ENCODE peak calls at places on chromosomes 4 and X, in ten cellular contexts. R, W, D, F, Y, T, I, E, A and S are unnamed samples.

GRCh38 chr4:17562157-17562556 is 14.8 kb upstream of the LAP3 start:
- DNase-seq in R (no peak), W (peak; percentile 41), D (no peak), F (no peak), Y (no peak), T (no peak), I (no peak), E (peak; percentile 36), A (no peak), S (peak; percentile 15)

GRCh38 chr4:33171873-33172550 is 2451.8 kb downstream of the PCDH7 start:
- DNase-seq in R (no peak), W (no peak), D (no peak), F (no peak), Y (no peak), T (no peak), I (no peak), E (no peak), A (no peak), S (no peak)

GRCh38 chrX:12979630-12980015 is 4.7 kb downstream of the TMSB4X start:
- DNase-seq in R (no peak), W (no peak), D (no peak), F (no peak), Y (no peak), T (peak; percentile 30), I (no peak), E (no peak), A (no peak), S (no peak)

GRCh38 chr4:173076903-173077629 is 91.5 kb upstream of the GALNT7 start:
- DNase-seq in R (peak; percentile 49), W (peak; percentile 6), D (peak; percentile 46), F (no peak), Y (no peak), T (peak; percentile 12), I (no peak), E (no peak), A (peak; percentile 38), S (peak; percentile 6)

GRCh38 chrX:649166-649565 is 18.6 kb downstream of the SHOX start:
- DNase-seq in R (no peak), W (no peak), D (no peak), F (no peak), Y (no peak), T (no peak), I (no peak), E (no peak), A (no peak), S (no peak)

GRCh38 chr4:3270141-3270611 is 21.2 kb downstream of the MSANTD1 start:
- DNase-seq in R (no peak), W (no peak), D (no peak), F (no peak), Y (peak; percentile 8), T (no peak), I (no peak), E (peak; percentile 1), A (no peak), S (no peak)

GRCh38 chr4:186942745-186943606 is 219.3 kb upstream of the FAT1 start:
- DNase-seq in R (no peak), W (peak; percentile 45), D (no peak), F (no peak), Y (peak; percentile 63), T (peak; percentile 73), I (no peak), E (peak; percentile 42), A (peak; percentile 63), S (peak; percentile 74)

GRCh38 chrX:7788334-7788733 is 54.6 kb upstream of the VCX start:
- DNase-seq in R (no peak), W (no peak), D (no peak), F (no peak), Y (no peak), T (no peak), I (no peak), E (no peak), A (no peak), S (no peak)

GRCh38 chr4:22482250-22483127 is 33.4 kb downstream of the ADGRA3 start:
- DNase-seq in R (no peak), W (peak; percentile 36), D (no peak), F (no peak), Y (no peak), T (no peak), I (no peak), E (no peak), A (no peak), S (no peak)

GRCh38 chr4:116016201-116016600 is 902.8 kb upstream of the NDST4 start:
- DNase-seq in R (peak; percentile 56), W (peak; percentile 72), D (peak; percentile 92), F (no peak), Y (no peak), T (peak; percentile 44), I (no peak), E (no peak), A (peak; percentile 3), S (peak; percentile 38)

GRCh38 chr4:4424499-4425115 is 37.7 kb downstream of the NSG1 start:
- DNase-seq in R (no peak), W (no peak), D (no peak), F (no peak), Y (peak; percentile 11), T (no peak), I (no peak), E (no peak), A (no peak), S (no peak)

GRCh38 chr4:24659241-24659961 is 75.0 kb upstream of the DHX15 start:
- DNase-seq in R (no peak), W (no peak), D (no peak), F (no peak), Y (peak; percentile 41), T (no peak), I (no peak), E (no peak), A (no peak), S (no peak)

GRCh38 chr4:184811484-184812180 is 14.1 kb downstream of the ACSL1 start:
- DNase-seq in R (no peak), W (no peak), D (no peak), F (no peak), Y (no peak), T (no peak), I (no peak), E (no peak), A (no peak), S (no peak)

GRCh38 chr4:84751707-84752106 is 168.8 kb downstream of the CDS1 start:
- DNase-seq in R (no peak), W (no peak), D (no peak), F (no peak), Y (no peak), T (no peak), I (no peak), E (no peak), A (no peak), S (no peak)

GRCh38 chr4:10099521-10100325 is 16.9 kb downstream of the WDR1 start:
- DNase-seq in R (no peak), W (no peak), D (no peak), F (no peak), Y (no peak), T (no peak), I (no peak), E (peak; percentile 48), A (no peak), S (no peak)

GRCh38 chrX:9064694-9065093 is 30.8 kb upstream of the FAM9B start:
- DNase-seq in R (no peak), W (no peak), D (no peak), F (no peak), Y (no peak), T (no peak), I (no peak), E (no peak), A (no peak), S (no peak)

GRCh38 chr4:8688041-8688907 is 95.7 kb downstream of the CPZ start:
- DNase-seq in R (peak; percentile 9), W (no peak), D (peak; percentile 12), F (no peak), Y (peak; percentile 24), T (peak; percentile 2), I (no peak), E (peak; percentile 88), A (no peak), S (peak; percentile 7)

GRCh38 chrX:137573356-137574101 is 7.6 kb downstream of the ZIC3 start:
- DNase-seq in R (no peak), W (no peak), D (no peak), F (no peak), Y (no peak), T (no peak), I (no peak), E (peak; percentile 92), A (no peak), S (no peak)

GRCh38 chrX:53087378-53087777 is 5.2 kb downstream of the TSPYL2 start:
- DNase-seq in R (no peak), W (no peak), D (no peak), F (no peak), Y (no peak), T (no peak), I (no peak), E (no peak), A (no peak), S (no peak)

GRCh38 chr4:160142579-160142978 is 1039.7 kb downstream of the RAPGEF2 start:
- DNase-seq in R (no peak), W (no peak), D (no peak), F (peak; percentile 33), Y (no peak), T (no peak), I (no peak), E (no peak), A (no peak), S (no peak)

GRCh38 chrX:130176354-130176776 is 4.6 kb downstream of the RAB33A start:
- DNase-seq in R (no peak), W (no peak), D (no peak), F (peak; percentile 55), Y (no peak), T (peak; percentile 25), I (no peak), E (no peak), A (no peak), S (peak; percentile 27)

GRCh38 chr4:8736083-8736825 is 135.4 kb downstream of the HMX1 start:
- DNase-seq in R (no peak), W (no peak), D (no peak), F (no peak), Y (no peak), T (no peak), I (no peak), E (no peak), A (no peak), S (no peak)

GRCh38 chr4:120066182-120066524 is 495 bp downstream of the MAD2L1 start:
- DNase-seq in R (peak; percentile 36), W (no peak), D (no peak), F (peak; percentile 55), Y (no peak), T (no peak), I (no peak), E (no peak), A (no peak), S (peak; percentile 28)

GRCh38 chrX:125394449-125394848 is 74.8 kb downstream of the TEX13C start:
- DNase-seq in R (no peak), W (no peak), D (no peak), F (no peak), Y (no peak), T (no peak), I (no peak), E (no peak), A (no peak), S (no peak)

GRCh38 chr4:43238556-43238955 is 346.0 kb downstream of the GRXCR1 start:
- DNase-seq in R (no peak), W (no peak), D (no peak), F (no peak), Y (no peak), T (no peak), I (no peak), E (no peak), A (no peak), S (no peak)

GRCh38 chr4:3736290-3736689 is 29.9 kb upstream of the ADRA2C start:
- DNase-seq in R (no peak), W (no peak), D (no peak), F (no peak), Y (no peak), T (no peak), I (no peak), E (no peak), A (no peak), S (no peak)

GRCh38 chr4:121034010-121034409 is 38.3 kb downstream of the NDNF start:
- DNase-seq in R (no peak), W (peak; percentile 3), D (peak; percentile 20), F (no peak), Y (peak; percentile 29), T (no peak), I (no peak), E (no peak), A (no peak), S (peak; percentile 19)

GRCh38 chr4:82201805-82202636 is 171.8 kb downstream of the HNRNPD start:
- DNase-seq in R (no peak), W (peak; percentile 17), D (peak; percentile 18), F (no peak), Y (peak; percentile 42), T (peak; percentile 27), I (peak; percentile 33), E (peak; percentile 85), A (peak; percentile 48), S (peak; percentile 47)